ENCODE peak calls at places on chromosomes 7 and 10, in seven cellular contexts. I is vagina; B is CD8-positive, alpha-beta memory T cell; E is tibial artery; C is heart right ventricle; Y is aorta; D is GM12878. H is an unnamed sample. For H3K27me3 and H3K9me3, the result is how much of the 10 kb centered on the place peaks cover.

GRCh38 chr7:133019590-133019989 is 62.3 kb downstream of the CHCHD3 start:
- DNase-seq in I (no peak), B (no peak), E (no peak), C (no peak), Y (no peak), D (no peak), H (no peak)

GRCh38 chr10:63976538-63976937 is 455.3 kb downstream of the REEP3 start:
- DNase-seq in I (no peak), B (no peak), E (no peak), C (peak), Y (no peak), D (no peak), H (peak)

GRCh38 chr7:40175725-40176510 is 41.1 kb downstream of the SUGCT start:
- DNase-seq in I (no peak), B (no peak), E (no peak), C (no peak), Y (no peak), D (no peak), H (peak)

GRCh38 chr7:129514683-129515082 is 12.4 kb downstream of the SMKR1 start:
- DNase-seq in I (no peak), B (no peak), E (no peak), C (no peak), Y (no peak), D (no peak), H (peak)

GRCh38 chr10:47225186-47225927 is 74.6 kb upstream of the GDF10 start:
- DNase-seq in I (peak), B (no peak), E (no peak), C (no peak), Y (no peak), D (no peak), H (no peak)

GRCh38 chr10:50999163-50999562 is 75.1 kb upstream of the PRKG1 start:
- DNase-seq in I (no peak), B (no peak), E (no peak), C (no peak), Y (no peak), D (no peak), H (no peak)

GRCh38 chr10:29163746-29164145 is 125.1 kb upstream of the LYZL1 start:
- DNase-seq in I (no peak), B (no peak), E (no peak), C (peak), Y (no peak), D (no peak), H (peak)

GRCh38 chr7:21426286-21426957 is 1.5 kb upstream of the SP4 start:
- DNase-seq in I (no peak), B (no peak), E (no peak), C (peak), Y (no peak), D (no peak), H (no peak)

GRCh38 chr7:25244193-25244592 is 15.9 kb upstream of the NPVF start:
- DNase-seq in I (no peak), B (no peak), E (no peak), C (no peak), Y (no peak), D (no peak), H (no peak)

GRCh38 chr7:21850531-21851285 is 95.0 kb downstream of the CDCA7L start:
- DNase-seq in I (no peak), B (no peak), E (no peak), C (no peak), Y (no peak), D (no peak), H (peak)

GRCh38 chr10:69576334-69577011 is 3.3 kb upstream of the NEUROG3 start:
- DNase-seq in I (no peak), B (no peak), E (no peak), C (no peak), Y (no peak), D (no peak), H (no peak)
- H3K27me3 ChIP-seq in I (under half), B (under half), E (under half), C (half or more), Y (under half), D (under half), H (half or more)

DNA sequence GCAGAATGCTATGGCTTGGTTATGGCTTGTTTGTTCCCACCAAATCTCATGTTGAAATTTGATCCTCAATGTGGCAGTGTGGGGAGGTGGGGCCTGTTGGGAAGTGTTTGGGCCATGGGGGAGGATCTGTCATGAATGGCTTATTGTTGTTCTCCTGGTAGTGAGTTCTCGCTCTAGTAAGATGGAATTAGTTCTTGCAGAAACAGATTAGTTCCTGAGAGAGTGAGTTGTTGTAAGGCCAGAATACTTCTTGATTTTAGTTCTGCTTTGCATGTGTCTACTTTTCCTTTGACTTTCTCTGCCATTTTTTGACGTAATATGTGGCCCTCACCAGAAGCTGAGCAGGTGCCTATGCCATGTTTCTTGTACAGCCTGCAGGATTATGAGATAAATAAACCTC is 188.2 kb downstream of the KIF20B start:
- DNase-seq in I (no peak), B (no peak), E (no peak), C (no peak), Y (no peak), D (no peak), H (no peak)
- H3K4me3 ChIP-seq in I (no peak), B (no peak), E (no peak), C (no peak), Y (no peak), D (no peak), H (no peak)

GRCh38 chr10:9379183-9379582 is 1324.7 kb downstream of the GATA3 start:
- DNase-seq in I (no peak), B (no peak), E (no peak), C (no peak), Y (no peak), D (no peak), H (no peak)

DNA sequence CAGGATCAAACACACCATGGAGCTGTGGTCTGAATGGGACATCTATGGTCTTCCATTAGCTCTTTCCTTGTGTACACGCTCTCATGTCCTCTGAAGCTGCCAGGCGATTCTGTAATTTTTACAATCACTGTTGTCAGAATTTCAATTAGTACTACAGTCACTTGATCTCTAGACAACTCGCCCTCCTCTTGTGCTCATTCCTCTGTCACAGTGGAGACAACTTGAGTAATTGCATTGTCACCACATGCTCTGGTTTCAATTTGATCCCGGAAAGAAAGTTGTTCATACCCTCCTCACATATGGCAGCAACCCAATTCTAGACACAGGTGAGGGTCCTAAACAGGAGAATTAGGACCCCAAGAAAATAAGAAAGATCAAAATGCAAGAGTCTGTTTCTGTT is 1327.7 kb downstream of the GATA3 start:
- DNase-seq in I (no peak), B (no peak), E (no peak), C (no peak), Y (no peak), D (no peak), H (no peak)
- H3K9me3 ChIP-seq in I (under half), B (under half), E (under half), C (under half), Y (under half), D (under half), H (under half)

GRCh38 chr7:1622441-1622840 is 47.6 kb upstream of the ELFN1 start:
- DNase-seq in I (no peak), B (no peak), E (no peak), C (no peak), Y (peak), D (no peak), H (no peak)

GRCh38 chr7:1626769-1627168 is 43.3 kb upstream of the ELFN1 start:
- DNase-seq in I (no peak), B (no peak), E (no peak), C (no peak), Y (no peak), D (no peak), H (no peak)

GRCh38 chr7:1621718-1622117 is 48.4 kb upstream of the ELFN1 start:
- DNase-seq in I (no peak), B (no peak), E (no peak), C (no peak), Y (peak), D (no peak), H (no peak)

GRCh38 chr7:1623810-1624209 is 46.3 kb upstream of the ELFN1 start:
- DNase-seq in I (no peak), B (no peak), E (no peak), C (no peak), Y (peak), D (no peak), H (no peak)

DNA sequence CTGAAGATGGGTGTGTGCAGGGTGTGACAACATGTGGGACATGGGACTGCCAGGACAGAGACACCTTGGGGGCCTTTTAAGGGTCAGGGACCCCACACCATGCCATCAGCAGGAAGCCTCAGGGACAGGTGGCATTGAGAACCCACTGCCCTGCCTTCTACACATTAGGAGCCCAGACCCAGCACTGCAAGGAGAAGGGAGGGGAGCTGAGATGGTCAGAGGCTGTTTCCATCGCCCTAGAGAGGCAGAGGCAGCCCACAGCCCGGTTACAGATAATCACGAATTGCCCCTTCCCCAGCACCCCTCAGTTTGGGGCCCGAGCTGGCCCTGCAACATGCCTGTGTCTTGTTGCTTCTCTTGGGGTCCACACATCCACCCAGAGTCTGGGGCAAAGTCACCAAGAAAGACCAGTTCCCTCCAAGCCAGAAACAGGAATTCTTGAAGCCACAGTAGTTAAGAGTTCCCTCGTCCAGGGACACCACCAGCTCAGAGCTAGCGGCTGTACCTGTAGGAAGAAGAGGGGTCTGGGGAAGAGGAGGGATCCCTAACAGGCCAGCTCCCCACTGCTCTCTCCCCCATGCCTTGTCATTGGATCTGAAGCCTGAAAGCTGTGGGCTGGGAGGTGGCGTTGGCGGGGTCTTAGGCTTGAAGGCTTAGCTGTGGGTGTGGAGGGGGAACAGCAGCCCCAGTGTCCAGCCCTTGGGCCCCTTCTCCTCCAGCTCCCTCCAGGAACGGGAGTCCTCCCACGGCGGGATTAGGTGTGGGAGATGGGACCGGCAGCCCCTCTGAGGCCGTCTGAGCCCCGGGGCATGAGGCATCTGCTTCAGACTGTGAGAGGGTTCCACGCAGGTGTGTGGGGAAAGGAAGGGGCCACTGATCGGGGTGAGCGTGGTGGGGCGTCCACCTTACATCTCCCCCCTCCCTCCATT is 44.8 kb upstream of the ELFN1 start:
- DNase-seq in I (no peak), B (no peak), E (no peak), C (no peak), Y (peak), D (no peak), H (no peak)
- H3K27me3 ChIP-seq in I (under half), B (under half), E (under half), C (under half), Y (under half), D (under half), H (under half)

DNA sequence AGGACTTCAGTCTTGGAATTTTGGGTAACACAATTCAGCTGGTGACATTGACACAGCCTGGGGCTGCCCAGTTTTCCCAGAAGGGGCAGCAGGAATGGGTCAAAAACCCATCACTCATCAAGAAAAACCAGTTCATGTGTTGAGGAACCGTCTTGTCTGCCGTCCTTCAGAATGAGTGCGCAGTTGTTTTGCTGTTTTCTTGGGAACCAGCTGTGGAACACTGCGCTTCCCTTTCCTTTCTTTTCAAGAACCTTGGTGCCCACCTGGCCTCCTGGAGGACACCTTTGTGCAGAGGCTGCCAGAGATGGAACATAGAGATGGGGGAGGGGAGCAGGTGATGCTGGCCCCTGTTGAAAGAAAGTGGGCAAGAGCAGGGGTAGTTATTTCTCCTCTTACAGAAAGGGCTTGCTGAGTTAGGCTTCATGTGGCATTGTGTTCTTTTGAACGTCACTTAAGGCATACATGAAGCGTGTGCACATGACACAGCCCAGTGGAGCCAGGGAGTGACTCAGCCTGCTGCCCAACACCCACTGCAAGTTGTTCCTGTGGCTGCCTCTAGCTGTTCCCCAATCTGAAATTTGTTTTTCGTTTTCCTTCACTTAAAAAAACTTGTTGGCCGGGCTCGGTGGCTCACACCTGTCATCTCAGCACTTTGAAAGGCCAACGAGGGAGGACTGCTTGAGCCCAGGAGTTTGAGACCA is 87.4 kb upstream of the TNS3 start:
- DNase-seq in I (no peak), B (no peak), E (peak), C (peak), Y (peak), D (peak), H (peak)
- H3K4me3 ChIP-seq in I (no peak), B (no peak), E (no peak), C (no peak), Y (no peak), D (no peak), H (no peak)

GRCh38 chr7:80550005-80550404 is 38.1 kb upstream of the GNAT3 start:
- DNase-seq in I (no peak), B (no peak), E (no peak), C (no peak), Y (no peak), D (no peak), H (no peak)
- H3K9me3 ChIP-seq in I (under half), B (under half), E (under half), C (under half), Y (under half), D (under half), H (under half)

GRCh38 chr7:121406-121805 is 71.0 kb upstream of the FAM20C start:
- DNase-seq in I (no peak), B (no peak), E (no peak), C (no peak), Y (no peak), D (no peak), H (no peak)
- H3K27me3 ChIP-seq in I (under half), B (under half), E (under half), C (under half), Y (under half), D (under half), H (under half)

GRCh38 chr7:142806957-142807356 is 36.2 kb downstream of the PRSS2 start:
- DNase-seq in I (no peak), B (no peak), E (no peak), C (no peak), Y (no peak), D (no peak), H (no peak)
- H3K4me3 ChIP-seq in I (no peak), B (peak), E (no peak), C (no peak), Y (no peak), D (no peak), H (no peak)

GRCh38 chr7:157372300-157373232 is 35.8 kb downstream of the DNAJB6 start:
- DNase-seq in I (no peak), B (no peak), E (no peak), C (no peak), Y (no peak), D (no peak), H (no peak)
- H3K9me3 ChIP-seq in I (under half), B (under half), E (under half), C (under half), Y (under half), D (under half), H (under half)

GRCh38 chr7:73644887-73645286 is 20.6 kb upstream of the MLXIPL start:
- DNase-seq in I (no peak), B (no peak), E (no peak), C (no peak), Y (no peak), D (no peak), H (no peak)
- H3K27me3 ChIP-seq in I (under half), B (under half), E (under half), C (under half), Y (under half), D (under half), H (under half)